ENCODE peak calls at places on chromosomes 16 and 17, in nine cellular contexts. One of them, this sample, is unnamed.

GRCh38 chr17:39740357-39741111 is 2.8 kb downstream of the GRB7 start:
- DNase-seq in kidney: peak; percentile 94
- DNase-seq in transverse colon: peak; percentile 60
- DNase-seq in neural progenitor cell: no peak
- DNase-seq in spleen: peak; percentile 60
- DNase-seq in GM23338: peak; percentile 95
- DNase-seq in PC-3: peak; percentile 82
- DNase-seq in lower leg skin: peak; percentile 66
- DNase-seq in astrocyte of the cerebellum: no peak
- DNase-seq in this sample: no peak

GRCh38 chr17:40554646-40555295 is 10.5 kb downstream of the CCR7 start:
- DNase-seq in spleen: peak; percentile 74
- DNase-seq in transverse colon: no peak
- DNase-seq in PC-3: no peak
- DNase-seq in GM23338: no peak
- DNase-seq in neural progenitor cell: no peak
- DNase-seq in astrocyte of the cerebellum: no peak
- DNase-seq in kidney: no peak
- DNase-seq in lower leg skin: peak; percentile 15
- DNase-seq in this sample: no peak

GRCh38 chr17:82043507-82043906 is 6.0 kb upstream of the DCXR start:
- DNase-seq in GM23338: peak; percentile 69
- DNase-seq in kidney: no peak
- DNase-seq in PC-3: no peak
- DNase-seq in astrocyte of the cerebellum: no peak
- DNase-seq in spleen: no peak
- DNase-seq in neural progenitor cell: no peak
- DNase-seq in lower leg skin: no peak
- DNase-seq in transverse colon: no peak
- DNase-seq in this sample: no peak

GRCh38 chr17:72572604-72573491 is 452.0 kb downstream of the SOX9 start:
- DNase-seq in GM23338: no peak
- DNase-seq in lower leg skin: no peak
- DNase-seq in PC-3: no peak
- DNase-seq in astrocyte of the cerebellum: no peak
- DNase-seq in neural progenitor cell: no peak
- DNase-seq in transverse colon: no peak
- DNase-seq in spleen: no peak
- DNase-seq in kidney: no peak
- DNase-seq in this sample: no peak

GRCh38 chr17:80361495-80362220 is 53.3 kb upstream of the ENDOV start:
- DNase-seq in kidney: peak; percentile 51
- DNase-seq in spleen: peak; percentile 38
- DNase-seq in astrocyte of the cerebellum: no peak
- DNase-seq in GM23338: peak; percentile 79
- DNase-seq in lower leg skin: no peak
- DNase-seq in PC-3: peak; percentile 22
- DNase-seq in transverse colon: no peak
- DNase-seq in neural progenitor cell: peak; percentile 70
- DNase-seq in this sample: peak; percentile 41

GRCh38 chr16:56389554-56389953 is 35.8 kb downstream of the AMFR start:
- DNase-seq in transverse colon: no peak
- DNase-seq in PC-3: peak; percentile 46
- DNase-seq in neural progenitor cell: no peak
- DNase-seq in spleen: no peak
- DNase-seq in lower leg skin: no peak
- DNase-seq in astrocyte of the cerebellum: peak; percentile 85
- DNase-seq in kidney: no peak
- DNase-seq in GM23338: no peak
- DNase-seq in this sample: no peak

GRCh38 chr16:23504076-23504452 is 6.2 kb downstream of the GGA2 start:
- DNase-seq in lower leg skin: peak; percentile 78
- DNase-seq in transverse colon: no peak
- DNase-seq in neural progenitor cell: no peak
- DNase-seq in PC-3: peak; percentile 2
- DNase-seq in kidney: peak; percentile 4
- DNase-seq in GM23338: no peak
- DNase-seq in spleen: no peak
- DNase-seq in astrocyte of the cerebellum: peak; percentile 90
- DNase-seq in this sample: no peak

GRCh38 chr16:57692636-57693035 is 2.0 kb upstream of the DRC7 start:
- DNase-seq in lower leg skin: no peak
- DNase-seq in transverse colon: no peak
- DNase-seq in spleen: no peak
- DNase-seq in astrocyte of the cerebellum: no peak
- DNase-seq in neural progenitor cell: no peak
- DNase-seq in kidney: no peak
- DNase-seq in PC-3: no peak
- DNase-seq in GM23338: no peak
- DNase-seq in this sample: no peak

GRCh38 chr17:17837380-17837821 is 615 bp upstream of the SREBF1 start:
- DNase-seq in astrocyte of the cerebellum: no peak
- DNase-seq in kidney: peak; percentile 70
- DNase-seq in spleen: no peak
- DNase-seq in PC-3: peak; percentile 60
- DNase-seq in lower leg skin: no peak
- DNase-seq in GM23338: peak; percentile 75
- DNase-seq in neural progenitor cell: peak; percentile 50
- DNase-seq in transverse colon: no peak
- DNase-seq in this sample: no peak

GRCh38 chr16:20327444-20328041 is at the start of gene GP2:
- DNase-seq in neural progenitor cell: peak; percentile 36
- DNase-seq in PC-3: no peak
- DNase-seq in spleen: no peak
- DNase-seq in astrocyte of the cerebellum: no peak
- DNase-seq in GM23338: peak; percentile 48
- DNase-seq in lower leg skin: no peak
- DNase-seq in kidney: no peak
- DNase-seq in transverse colon: no peak
- DNase-seq in this sample: no peak

GRCh38 chr17:7190276-7190917 is 11.2 kb upstream of the ASGR1 start:
- DNase-seq in PC-3: no peak
- DNase-seq in transverse colon: no peak
- DNase-seq in astrocyte of the cerebellum: no peak
- DNase-seq in lower leg skin: no peak
- DNase-seq in spleen: no peak
- DNase-seq in GM23338: no peak
- DNase-seq in kidney: no peak
- DNase-seq in neural progenitor cell: no peak
- DNase-seq in this sample: no peak

GRCh38 chr17:7184091-7184488 is 4.9 kb upstream of the ASGR1 start:
- DNase-seq in neural progenitor cell: no peak
- DNase-seq in lower leg skin: peak; percentile 27
- DNase-seq in PC-3: no peak
- DNase-seq in astrocyte of the cerebellum: no peak
- DNase-seq in transverse colon: peak; percentile 82
- DNase-seq in GM23338: no peak
- DNase-seq in kidney: peak; percentile 94
- DNase-seq in spleen: no peak
- DNase-seq in this sample: no peak

GRCh38 chr17:7183433-7184090 is 4.4 kb upstream of the ASGR1 start:
- DNase-seq in neural progenitor cell: no peak
- DNase-seq in transverse colon: no peak
- DNase-seq in astrocyte of the cerebellum: no peak
- DNase-seq in PC-3: no peak
- DNase-seq in lower leg skin: no peak
- DNase-seq in spleen: no peak
- DNase-seq in GM23338: no peak
- DNase-seq in kidney: no peak
- DNase-seq in this sample: no peak

GRCh38 chr17:7184647-7185046 is 5.5 kb upstream of the ASGR1 start:
- DNase-seq in lower leg skin: no peak
- DNase-seq in transverse colon: no peak
- DNase-seq in astrocyte of the cerebellum: no peak
- DNase-seq in GM23338: no peak
- DNase-seq in kidney: peak; percentile 55
- DNase-seq in PC-3: no peak
- DNase-seq in neural progenitor cell: no peak
- DNase-seq in spleen: no peak
- DNase-seq in this sample: no peak

DNA sequence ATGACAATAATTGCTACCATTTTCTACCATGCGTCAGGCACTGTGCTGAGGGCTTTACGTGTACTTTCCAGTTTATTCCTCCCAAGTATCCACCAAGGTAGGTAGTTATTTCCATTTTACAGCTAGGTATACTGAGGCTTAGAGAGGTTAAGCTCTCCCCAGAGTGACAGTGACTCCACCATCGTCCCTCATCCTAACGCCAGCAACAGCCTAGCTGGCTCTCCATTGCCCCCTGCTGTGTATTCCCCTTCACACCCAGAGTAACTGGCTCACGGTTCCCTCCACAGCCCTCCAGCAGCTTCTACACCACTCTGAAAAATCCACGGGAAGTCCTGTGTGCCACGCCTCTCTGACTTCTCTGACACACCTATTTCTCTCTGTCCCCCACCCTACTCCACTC is 7.1 kb upstream of the ASGR1 start:
- DNase-seq in transverse colon: no peak
- DNase-seq in spleen: no peak
- DNase-seq in lower leg skin: no peak
- DNase-seq in astrocyte of the cerebellum: no peak
- DNase-seq in neural progenitor cell: no peak
- DNase-seq in GM23338: peak; percentile 65
- DNase-seq in PC-3: no peak
- DNase-seq in kidney: no peak
- DNase-seq in this sample: no peak
- TF ChIP-seq CTCF in transverse colon: no peak
- TF ChIP-seq CTCF in spleen: no peak
- TF ChIP-seq CTCF in lower leg skin: no peak
- TF ChIP-seq CTCF in astrocyte of the cerebellum: no peak
- TF ChIP-seq CTCF in neural progenitor cell: no peak
- TF ChIP-seq CTCF in GM23338: peak; percentile 47
- TF ChIP-seq CTCF in PC-3: no peak
- TF ChIP-seq CTCF in kidney: no peak
- TF ChIP-seq CTCF in this sample: no peak

GRCh38 chr16:1221628-1222552 is 3.2 kb downstream of the TPSG1 start:
- DNase-seq in kidney: no peak
- DNase-seq in lower leg skin: no peak
- DNase-seq in astrocyte of the cerebellum: no peak
- DNase-seq in spleen: no peak
- DNase-seq in GM23338: no peak
- DNase-seq in neural progenitor cell: no peak
- DNase-seq in PC-3: no peak
- DNase-seq in transverse colon: peak; percentile 33
- DNase-seq in this sample: no peak
- TF ChIP-seq CTCF in kidney: no peak
- TF ChIP-seq CTCF in lower leg skin: no peak
- TF ChIP-seq CTCF in astrocyte of the cerebellum: no peak
- TF ChIP-seq CTCF in spleen: no peak
- TF ChIP-seq CTCF in GM23338: no peak
- TF ChIP-seq CTCF in neural progenitor cell: no peak
- TF ChIP-seq CTCF in PC-3: no peak
- TF ChIP-seq CTCF in transverse colon: no peak
- TF ChIP-seq CTCF in this sample: no peak

GRCh38 chr17:30805944-30806456 is 18.5 kb downstream of the CRLF3 start:
- DNase-seq in kidney: no peak
- DNase-seq in astrocyte of the cerebellum: no peak
- DNase-seq in neural progenitor cell: no peak
- DNase-seq in PC-3: no peak
- DNase-seq in GM23338: no peak
- DNase-seq in lower leg skin: no peak
- DNase-seq in transverse colon: no peak
- DNase-seq in spleen: no peak
- DNase-seq in this sample: no peak
- TF ChIP-seq CTCF in kidney: no peak
- TF ChIP-seq CTCF in astrocyte of the cerebellum: peak; percentile 10
- TF ChIP-seq CTCF in neural progenitor cell: peak; percentile 13
- TF ChIP-seq CTCF in PC-3: peak; percentile 34
- TF ChIP-seq CTCF in GM23338: no peak
- TF ChIP-seq CTCF in lower leg skin: no peak
- TF ChIP-seq CTCF in transverse colon: peak; percentile 6
- TF ChIP-seq CTCF in spleen: peak; percentile 27
- TF ChIP-seq CTCF in this sample: no peak

GRCh38 chr16:8199390-8199789 is 390.9 kb downstream of the TMEM114 start:
- DNase-seq in lower leg skin: no peak
- DNase-seq in PC-3: no peak
- DNase-seq in neural progenitor cell: no peak
- DNase-seq in kidney: no peak
- DNase-seq in astrocyte of the cerebellum: no peak
- DNase-seq in transverse colon: no peak
- DNase-seq in spleen: no peak
- DNase-seq in GM23338: peak; percentile 38
- DNase-seq in this sample: no peak

DNA sequence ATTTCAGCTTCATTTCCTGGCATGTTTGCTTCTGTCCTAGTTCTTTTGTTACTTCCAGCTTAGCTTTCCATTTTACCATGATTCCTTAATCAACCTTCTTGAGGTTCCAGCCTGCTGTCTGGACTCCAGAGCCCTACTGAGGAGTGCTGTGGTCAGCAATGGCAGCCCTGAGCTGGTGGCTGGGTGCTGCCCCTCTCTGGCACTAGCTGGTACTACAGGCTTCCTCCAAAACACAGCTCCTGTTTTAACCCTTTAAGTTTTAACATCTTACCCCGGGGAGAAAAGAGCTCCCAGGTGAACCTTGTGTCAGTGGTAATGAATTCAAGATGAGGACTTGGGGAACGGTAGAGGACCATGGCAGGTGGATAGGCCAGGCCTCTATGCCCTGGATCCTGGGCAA is 395.5 kb downstream of the TMEM114 start:
- DNase-seq in spleen: no peak
- DNase-seq in kidney: no peak
- DNase-seq in neural progenitor cell: peak; percentile 45
- DNase-seq in GM23338: peak; percentile 42
- DNase-seq in lower leg skin: no peak
- DNase-seq in PC-3: no peak
- DNase-seq in astrocyte of the cerebellum: no peak
- DNase-seq in transverse colon: no peak
- DNase-seq in this sample: peak; percentile 48
- TF ChIP-seq CTCF in spleen: no peak
- TF ChIP-seq CTCF in kidney: no peak
- TF ChIP-seq CTCF in neural progenitor cell: peak; percentile 79
- TF ChIP-seq CTCF in GM23338: peak; percentile 60
- TF ChIP-seq CTCF in lower leg skin: no peak
- TF ChIP-seq CTCF in PC-3: peak; percentile 12
- TF ChIP-seq CTCF in astrocyte of the cerebellum: no peak
- TF ChIP-seq CTCF in transverse colon: peak; percentile 10
- TF ChIP-seq CTCF in this sample: peak; percentile 60

DNA sequence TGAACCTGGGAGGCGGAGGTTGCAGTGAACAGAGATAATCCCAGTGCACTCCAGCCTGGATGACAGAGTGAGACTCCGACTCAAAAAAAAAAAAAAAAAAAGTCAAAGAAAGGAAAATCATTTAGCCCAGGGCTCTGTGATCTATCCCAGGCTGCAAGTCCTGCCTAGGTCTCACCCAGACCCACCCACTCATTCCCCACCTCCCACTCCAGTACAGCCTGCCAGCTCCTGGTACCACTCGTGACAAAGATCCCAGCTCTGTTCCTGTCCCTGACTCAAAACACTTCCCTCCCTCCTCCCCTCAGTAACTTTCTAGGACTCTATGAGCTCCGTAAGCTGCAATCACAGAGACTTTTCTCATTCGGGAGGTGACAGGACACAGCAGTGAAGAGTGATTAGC is 28.0 kb upstream of the MRPS23 start:
- DNase-seq in PC-3: no peak
- DNase-seq in lower leg skin: no peak
- DNase-seq in astrocyte of the cerebellum: no peak
- DNase-seq in transverse colon: no peak
- DNase-seq in GM23338: no peak
- DNase-seq in neural progenitor cell: no peak
- DNase-seq in kidney: no peak
- DNase-seq in spleen: no peak
- DNase-seq in this sample: no peak
- TF ChIP-seq CTCF in PC-3: no peak
- TF ChIP-seq CTCF in lower leg skin: no peak
- TF ChIP-seq CTCF in astrocyte of the cerebellum: no peak
- TF ChIP-seq CTCF in transverse colon: no peak
- TF ChIP-seq CTCF in GM23338: no peak
- TF ChIP-seq CTCF in neural progenitor cell: no peak
- TF ChIP-seq CTCF in kidney: no peak
- TF ChIP-seq CTCF in spleen: no peak
- TF ChIP-seq CTCF in this sample: no peak